ENCODE peak calls at places on chromosomes 3 and 15, in seven cellular contexts. One of them, this sample, is unnamed.

GRCh38 chr15:60324706-60325438 is 72.9 kb downstream of the ANXA2 start:
- DNase-seq in IMR-90: no peak
- DNase-seq in H9: no peak
- DNase-seq in H1: no peak
- DNase-seq in neuronal stem cell: no peak
- DNase-seq in mesenchymal stem cell: no peak
- DNase-seq in trophoblast cell: no peak
- DNase-seq in this sample: no peak

GRCh38 chr15:76296849-76297248 is 14.4 kb downstream of the ETFA start:
- DNase-seq in IMR-90: no peak
- DNase-seq in H9: no peak
- DNase-seq in H1: no peak
- DNase-seq in neuronal stem cell: no peak
- DNase-seq in mesenchymal stem cell: no peak
- DNase-seq in trophoblast cell: no peak
- DNase-seq in this sample: no peak

GRCh38 chr15:60426870-60427528 is 29.2 kb upstream of the ANXA2 start:
- DNase-seq in IMR-90: peak
- DNase-seq in H9: no peak
- DNase-seq in H1: no peak
- DNase-seq in neuronal stem cell: no peak
- DNase-seq in mesenchymal stem cell: peak
- DNase-seq in trophoblast cell: no peak
- DNase-seq in this sample: no peak

GRCh38 chr3:129684270-129684669 is 77.8 kb upstream of the PLXND1 start:
- DNase-seq in IMR-90: no peak
- DNase-seq in H9: no peak
- DNase-seq in H1: no peak
- DNase-seq in neuronal stem cell: no peak
- DNase-seq in mesenchymal stem cell: no peak
- DNase-seq in trophoblast cell: no peak
- DNase-seq in this sample: no peak

GRCh38 chr3:195159819-195160175 is 111.2 kb downstream of the XXYLT1 start:
- DNase-seq in IMR-90: peak
- DNase-seq in H9: no peak
- DNase-seq in H1: no peak
- DNase-seq in neuronal stem cell: no peak
- DNase-seq in mesenchymal stem cell: peak
- DNase-seq in trophoblast cell: no peak
- DNase-seq in this sample: no peak

GRCh38 chr3:38586546-38587520 is 62.7 kb downstream of the SCN5A start:
- DNase-seq in IMR-90: no peak
- DNase-seq in H9: peak
- DNase-seq in H1: no peak
- DNase-seq in neuronal stem cell: no peak
- DNase-seq in mesenchymal stem cell: no peak
- DNase-seq in trophoblast cell: no peak
- DNase-seq in this sample: no peak

GRCh38 chr3:138640537-138640936 is 32.0 kb downstream of the FAIM start:
- DNase-seq in IMR-90: no peak
- DNase-seq in H9: no peak
- DNase-seq in H1: no peak
- DNase-seq in neuronal stem cell: no peak
- DNase-seq in mesenchymal stem cell: no peak
- DNase-seq in trophoblast cell: peak
- DNase-seq in this sample: no peak

GRCh38 chr3:194381460-194381875 is 11.9 kb upstream of the LRRC15 start:
- DNase-seq in IMR-90: no peak
- DNase-seq in H9: peak
- DNase-seq in H1: no peak
- DNase-seq in neuronal stem cell: no peak
- DNase-seq in mesenchymal stem cell: no peak
- DNase-seq in trophoblast cell: no peak
- DNase-seq in this sample: no peak

GRCh38 chr3:40152482-40153133 is 156.9 kb upstream of the EIF1B start:
- DNase-seq in IMR-90: no peak
- DNase-seq in H9: no peak
- DNase-seq in H1: no peak
- DNase-seq in neuronal stem cell: no peak
- DNase-seq in mesenchymal stem cell: no peak
- DNase-seq in trophoblast cell: no peak
- DNase-seq in this sample: peak

GRCh38 chr15:50702762-50703334 is 16.3 kb upstream of the TRPM7 start:
- DNase-seq in IMR-90: peak
- DNase-seq in H9: no peak
- DNase-seq in H1: no peak
- DNase-seq in neuronal stem cell: no peak
- DNase-seq in mesenchymal stem cell: no peak
- DNase-seq in trophoblast cell: no peak
- DNase-seq in this sample: no peak

GRCh38 chr15:65195542-65196026 is 10.4 kb upstream of the CLPX start:
- DNase-seq in IMR-90: no peak
- DNase-seq in H9: no peak
- DNase-seq in H1: no peak
- DNase-seq in neuronal stem cell: no peak
- DNase-seq in mesenchymal stem cell: no peak
- DNase-seq in trophoblast cell: no peak
- DNase-seq in this sample: no peak

GRCh38 chr3:62098646-62099365 is 274.5 kb downstream of the FEZF2 start:
- DNase-seq in IMR-90: peak
- DNase-seq in H9: no peak
- DNase-seq in H1: no peak
- DNase-seq in neuronal stem cell: no peak
- DNase-seq in mesenchymal stem cell: no peak
- DNase-seq in trophoblast cell: no peak
- DNase-seq in this sample: no peak

GRCh38 chr15:70867911-70868467 is 14.0 kb upstream of the LARP6 start:
- DNase-seq in IMR-90: peak
- DNase-seq in H9: no peak
- DNase-seq in H1: no peak
- DNase-seq in neuronal stem cell: no peak
- DNase-seq in mesenchymal stem cell: peak
- DNase-seq in trophoblast cell: no peak
- DNase-seq in this sample: no peak

GRCh38 chr15:70532536-70533186 is 230.7 kb downstream of the UACA start:
- DNase-seq in IMR-90: no peak
- DNase-seq in H9: no peak
- DNase-seq in H1: no peak
- DNase-seq in neuronal stem cell: no peak
- DNase-seq in mesenchymal stem cell: no peak
- DNase-seq in trophoblast cell: no peak
- DNase-seq in this sample: no peak

GRCh38 chr3:102715030-102715697 is 280.3 kb downstream of the ZPLD1 start:
- DNase-seq in IMR-90: no peak
- DNase-seq in H9: no peak
- DNase-seq in H1: no peak
- DNase-seq in neuronal stem cell: no peak
- DNase-seq in mesenchymal stem cell: no peak
- DNase-seq in trophoblast cell: no peak
- DNase-seq in this sample: no peak

GRCh38 chr3:169342652-169343051 is 320.9 kb downstream of the MECOM start:
- DNase-seq in IMR-90: no peak
- DNase-seq in H9: no peak
- DNase-seq in H1: no peak
- DNase-seq in neuronal stem cell: no peak
- DNase-seq in mesenchymal stem cell: no peak
- DNase-seq in trophoblast cell: no peak
- DNase-seq in this sample: peak

GRCh38 chr3:48614044-48614443 is 4.6 kb upstream of the UQCRC1 start:
- DNase-seq in IMR-90: peak
- DNase-seq in H9: no peak
- DNase-seq in H1: no peak
- DNase-seq in neuronal stem cell: no peak
- DNase-seq in mesenchymal stem cell: peak
- DNase-seq in trophoblast cell: no peak
- DNase-seq in this sample: no peak

GRCh38 chr15:97691799-97692198 is 268.7 kb upstream of the ARRDC4 start:
- DNase-seq in IMR-90: no peak
- DNase-seq in H9: no peak
- DNase-seq in H1: no peak
- DNase-seq in neuronal stem cell: no peak
- DNase-seq in mesenchymal stem cell: no peak
- DNase-seq in trophoblast cell: peak
- DNase-seq in this sample: peak

GRCh38 chr15:65362491-65362890 is 15.3 kb downstream of the IGDCC3 start:
- DNase-seq in IMR-90: no peak
- DNase-seq in H9: no peak
- DNase-seq in H1: no peak
- DNase-seq in neuronal stem cell: no peak
- DNase-seq in mesenchymal stem cell: no peak
- DNase-seq in trophoblast cell: no peak
- DNase-seq in this sample: no peak

GRCh38 chr3:158703566-158703965 is 28.7 kb downstream of the RARRES1 start:
- DNase-seq in IMR-90: peak
- DNase-seq in H9: no peak
- DNase-seq in H1: no peak
- DNase-seq in neuronal stem cell: no peak
- DNase-seq in mesenchymal stem cell: peak
- DNase-seq in trophoblast cell: no peak
- DNase-seq in this sample: no peak

GRCh38 chr3:46666471-46666845 is 27.0 kb downstream of the ALS2CL start:
- DNase-seq in IMR-90: no peak
- DNase-seq in H9: peak
- DNase-seq in H1: no peak
- DNase-seq in neuronal stem cell: no peak
- DNase-seq in mesenchymal stem cell: no peak
- DNase-seq in trophoblast cell: no peak
- DNase-seq in this sample: no peak

GRCh38 chr3:43856761-43857160 is 166.0 kb downstream of the ABHD5 start:
- DNase-seq in IMR-90: no peak
- DNase-seq in H9: no peak
- DNase-seq in H1: no peak
- DNase-seq in neuronal stem cell: no peak
- DNase-seq in mesenchymal stem cell: no peak
- DNase-seq in trophoblast cell: no peak
- DNase-seq in this sample: no peak

GRCh38 chr3:43854916-43855315 is 164.2 kb downstream of the ABHD5 start:
- DNase-seq in IMR-90: no peak
- DNase-seq in H9: peak
- DNase-seq in H1: no peak
- DNase-seq in neuronal stem cell: no peak
- DNase-seq in mesenchymal stem cell: no peak
- DNase-seq in trophoblast cell: no peak
- DNase-seq in this sample: peak

GRCh38 chr3:43855674-43856299 is 165.0 kb downstream of the ABHD5 start:
- DNase-seq in IMR-90: peak
- DNase-seq in H9: peak
- DNase-seq in H1: no peak
- DNase-seq in neuronal stem cell: peak
- DNase-seq in mesenchymal stem cell: peak
- DNase-seq in trophoblast cell: no peak
- DNase-seq in this sample: peak

GRCh38 chr3:43857361-43858051 is 166.8 kb downstream of the ABHD5 start:
- DNase-seq in IMR-90: peak
- DNase-seq in H9: peak
- DNase-seq in H1: no peak
- DNase-seq in neuronal stem cell: no peak
- DNase-seq in mesenchymal stem cell: no peak
- DNase-seq in trophoblast cell: no peak
- DNase-seq in this sample: no peak

DNA sequence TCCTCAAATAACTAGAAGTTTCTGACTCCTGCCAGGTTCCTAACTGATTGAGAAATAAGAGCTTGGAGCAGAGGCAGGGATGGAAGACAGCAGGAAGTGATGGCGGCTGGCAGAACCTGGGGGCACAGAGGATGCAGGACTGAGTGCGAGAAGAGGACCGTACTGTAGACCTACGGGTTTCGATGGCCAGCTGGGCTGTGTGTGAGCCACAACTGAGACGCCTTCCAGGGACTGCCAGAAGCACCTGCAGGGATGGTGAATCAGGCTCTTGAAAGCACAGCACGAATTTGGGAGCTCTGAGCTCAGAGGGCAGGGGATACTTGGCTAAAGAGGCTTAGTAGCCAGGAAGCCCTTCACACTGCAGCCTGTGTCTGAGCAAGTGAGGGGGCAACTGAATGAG is 165.6 kb downstream of the ABHD5 start:
- DNase-seq in IMR-90: no peak
- DNase-seq in H9: peak
- DNase-seq in H1: no peak
- DNase-seq in neuronal stem cell: no peak
- DNase-seq in mesenchymal stem cell: no peak
- DNase-seq in trophoblast cell: no peak
- DNase-seq in this sample: no peak
- H2BK120ac ChIP-seq in IMR-90: no peak
- H2BK120ac ChIP-seq in H9: no peak
- H2BK120ac ChIP-seq in H1: no peak
- H2BK120ac ChIP-seq in neuronal stem cell: no peak
- H2BK120ac ChIP-seq in mesenchymal stem cell: no peak
- H2BK120ac ChIP-seq in trophoblast cell: no peak
- H2BK120ac ChIP-seq in this sample: no peak

DNA sequence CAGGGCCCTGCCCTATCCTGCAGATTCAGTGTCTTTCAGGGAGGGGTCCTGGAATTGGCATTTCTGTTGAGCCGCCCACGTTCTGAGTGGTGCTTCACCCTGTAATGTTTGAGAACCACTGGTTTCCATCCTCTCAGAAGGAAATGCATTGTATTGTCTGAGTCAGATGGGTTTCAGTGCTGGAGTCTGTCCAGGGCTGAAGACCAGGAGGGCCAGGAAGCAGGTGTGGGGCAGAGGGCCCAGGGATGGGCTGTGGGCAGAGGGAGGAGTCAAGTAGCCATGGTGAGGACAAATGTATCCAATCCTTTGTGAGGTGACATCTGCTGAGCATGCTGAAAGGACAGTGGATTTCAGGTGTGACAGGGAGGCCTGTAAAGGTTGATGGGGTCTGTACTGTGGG is 123.8 kb downstream of the SV2B start:
- DNase-seq in IMR-90: no peak
- DNase-seq in H9: no peak
- DNase-seq in H1: no peak
- DNase-seq in neuronal stem cell: no peak
- DNase-seq in mesenchymal stem cell: no peak
- DNase-seq in trophoblast cell: no peak
- DNase-seq in this sample: no peak
- H3K18ac ChIP-seq in IMR-90: no peak
- H3K18ac ChIP-seq in H9: no peak
- H3K18ac ChIP-seq in H1: no peak
- H3K18ac ChIP-seq in neuronal stem cell: peak
- H3K18ac ChIP-seq in mesenchymal stem cell: no peak
- H3K18ac ChIP-seq in trophoblast cell: no peak
- H3K18ac ChIP-seq in this sample: no peak

GRCh38 chr15:37865687-37866086 is 68.8 kb upstream of the TMCO5A start:
- DNase-seq in IMR-90: no peak
- DNase-seq in H9: no peak
- DNase-seq in H1: no peak
- DNase-seq in neuronal stem cell: no peak
- DNase-seq in mesenchymal stem cell: no peak
- DNase-seq in trophoblast cell: no peak
- DNase-seq in this sample: no peak
- H4K8ac ChIP-seq in IMR-90: no peak
- H4K8ac ChIP-seq in H9: no peak
- H4K8ac ChIP-seq in H1: no peak
- H4K8ac ChIP-seq in neuronal stem cell: no peak
- H4K8ac ChIP-seq in mesenchymal stem cell: no peak
- H4K8ac ChIP-seq in trophoblast cell: no peak
- H4K8ac ChIP-seq in this sample: no peak

DNA sequence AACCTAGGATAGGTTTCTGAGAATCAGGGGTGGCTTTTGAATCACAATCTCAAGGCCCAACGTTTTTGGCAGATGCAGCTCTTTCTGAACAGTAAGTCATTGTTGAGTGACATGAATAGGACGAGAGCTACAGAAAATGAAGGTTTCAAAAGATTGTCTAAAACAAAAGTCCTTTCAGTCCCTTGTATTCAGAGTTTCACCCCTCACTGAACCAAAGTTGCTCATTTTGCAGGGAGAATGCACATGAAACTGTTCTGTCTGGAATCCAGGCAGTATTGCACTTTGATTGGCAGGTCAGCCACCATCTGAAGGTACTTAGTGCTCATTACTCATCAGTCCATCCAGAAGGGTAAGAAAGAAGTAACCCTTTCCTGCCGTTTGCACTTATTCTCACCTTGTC is 24.1 kb upstream of the RASGRP1 start:
- DNase-seq in IMR-90: no peak
- DNase-seq in H9: no peak
- DNase-seq in H1: no peak
- DNase-seq in neuronal stem cell: no peak
- DNase-seq in mesenchymal stem cell: no peak
- DNase-seq in trophoblast cell: no peak
- DNase-seq in this sample: no peak
- H2BK120ac ChIP-seq in IMR-90: no peak
- H2BK120ac ChIP-seq in H9: no peak
- H2BK120ac ChIP-seq in H1: no peak
- H2BK120ac ChIP-seq in neuronal stem cell: no peak
- H2BK120ac ChIP-seq in mesenchymal stem cell: no peak
- H2BK120ac ChIP-seq in trophoblast cell: peak
- H2BK120ac ChIP-seq in this sample: no peak